ENCODE peak calls at places on chromosomes 13 and 19, in nine cellular contexts. One of them, this sample, is unnamed. For H3K27me3, the result is how much of the 10 kb centered on the place peaks cover.

GRCh38 chr13:28047784-28048388 is 52.5 kb downstream of the FLT3 start:
- DNase-seq in dorsolateral prefrontal cortex: no peak
- DNase-seq in stomach: no peak
- DNase-seq in endodermal cell: no peak
- DNase-seq in cardiac muscle cell: no peak
- DNase-seq in psoas muscle: no peak
- DNase-seq in adrenal gland: no peak
- DNase-seq in CD8-positive, alpha-beta T cell: no peak
- DNase-seq in lung: no peak
- DNase-seq in this sample: peak

GRCh38 chr19:3423183-3423829 is 56.9 kb downstream of the NFIC start:
- DNase-seq in cardiac muscle cell: no peak
- DNase-seq in psoas muscle: no peak
- DNase-seq in lung: no peak
- DNase-seq in adrenal gland: peak
- DNase-seq in dorsolateral prefrontal cortex: no peak
- DNase-seq in endodermal cell: no peak
- DNase-seq in stomach: no peak
- DNase-seq in CD8-positive, alpha-beta T cell: no peak
- DNase-seq in this sample: no peak

GRCh38 chr19:55172741-55173140 is 6.3 kb upstream of the DNAAF3 start:
- DNase-seq in psoas muscle: no peak
- DNase-seq in cardiac muscle cell: no peak
- DNase-seq in endodermal cell: peak
- DNase-seq in stomach: no peak
- DNase-seq in lung: no peak
- DNase-seq in dorsolateral prefrontal cortex: no peak
- DNase-seq in CD8-positive, alpha-beta T cell: no peak
- DNase-seq in adrenal gland: no peak
- DNase-seq in this sample: no peak

GRCh38 chr13:82636119-82636518 is 1246.2 kb downstream of the SLITRK1 start:
- DNase-seq in cardiac muscle cell: no peak
- DNase-seq in CD8-positive, alpha-beta T cell: no peak
- DNase-seq in adrenal gland: no peak
- DNase-seq in stomach: no peak
- DNase-seq in lung: no peak
- DNase-seq in endodermal cell: no peak
- DNase-seq in psoas muscle: no peak
- DNase-seq in dorsolateral prefrontal cortex: no peak
- DNase-seq in this sample: no peak

GRCh38 chr13:40452741-40453665 is 213.4 kb downstream of the FOXO1 start:
- DNase-seq in lung: no peak
- DNase-seq in stomach: no peak
- DNase-seq in cardiac muscle cell: no peak
- DNase-seq in dorsolateral prefrontal cortex: no peak
- DNase-seq in psoas muscle: no peak
- DNase-seq in endodermal cell: no peak
- DNase-seq in adrenal gland: no peak
- DNase-seq in CD8-positive, alpha-beta T cell: no peak
- DNase-seq in this sample: no peak

GRCh38 chr19:46603752-46604241 is 2.7 kb downstream of the CALM3 start:
- DNase-seq in cardiac muscle cell: no peak
- DNase-seq in dorsolateral prefrontal cortex: no peak
- DNase-seq in lung: no peak
- DNase-seq in psoas muscle: no peak
- DNase-seq in endodermal cell: peak
- DNase-seq in adrenal gland: peak
- DNase-seq in stomach: no peak
- DNase-seq in CD8-positive, alpha-beta T cell: no peak
- DNase-seq in this sample: no peak

GRCh38 chr13:113192902-113193301 is 15.6 kb downstream of the PCID2 start:
- DNase-seq in CD8-positive, alpha-beta T cell: no peak
- DNase-seq in adrenal gland: no peak
- DNase-seq in endodermal cell: no peak
- DNase-seq in psoas muscle: no peak
- DNase-seq in dorsolateral prefrontal cortex: no peak
- DNase-seq in stomach: no peak
- DNase-seq in cardiac muscle cell: no peak
- DNase-seq in lung: no peak
- DNase-seq in this sample: no peak

GRCh38 chr19:58558623-58559274 is 338 bp upstream of the UBE2M start:
- DNase-seq in adrenal gland: peak
- DNase-seq in psoas muscle: peak
- DNase-seq in endodermal cell: peak
- DNase-seq in stomach: peak
- DNase-seq in dorsolateral prefrontal cortex: peak
- DNase-seq in lung: peak
- DNase-seq in CD8-positive, alpha-beta T cell: peak
- DNase-seq in cardiac muscle cell: peak
- DNase-seq in this sample: peak

GRCh38 chr19:5345895-5346386 is 5.3 kb upstream of the PTPRS start:
- DNase-seq in endodermal cell: peak
- DNase-seq in psoas muscle: no peak
- DNase-seq in CD8-positive, alpha-beta T cell: no peak
- DNase-seq in adrenal gland: no peak
- DNase-seq in cardiac muscle cell: no peak
- DNase-seq in stomach: no peak
- DNase-seq in lung: no peak
- DNase-seq in dorsolateral prefrontal cortex: no peak
- DNase-seq in this sample: no peak

GRCh38 chr13:104936304-104936703 is 1599.2 kb downstream of the EFNB2 start:
- DNase-seq in lung: no peak
- DNase-seq in dorsolateral prefrontal cortex: no peak
- DNase-seq in adrenal gland: no peak
- DNase-seq in stomach: no peak
- DNase-seq in CD8-positive, alpha-beta T cell: no peak
- DNase-seq in endodermal cell: no peak
- DNase-seq in cardiac muscle cell: no peak
- DNase-seq in psoas muscle: no peak
- DNase-seq in this sample: no peak

GRCh38 chr13:43387880-43388279 is 364.5 kb downstream of the DNAJC15 start:
- DNase-seq in lung: no peak
- DNase-seq in CD8-positive, alpha-beta T cell: no peak
- DNase-seq in adrenal gland: no peak
- DNase-seq in psoas muscle: no peak
- DNase-seq in cardiac muscle cell: no peak
- DNase-seq in endodermal cell: no peak
- DNase-seq in stomach: no peak
- DNase-seq in dorsolateral prefrontal cortex: no peak
- DNase-seq in this sample: no peak

GRCh38 chr19:49056101-49056901 is 1.2 kb downstream of the CGB7 start:
- DNase-seq in CD8-positive, alpha-beta T cell: peak
- DNase-seq in stomach: peak
- DNase-seq in psoas muscle: peak
- DNase-seq in dorsolateral prefrontal cortex: no peak
- DNase-seq in adrenal gland: peak
- DNase-seq in lung: peak
- DNase-seq in endodermal cell: peak
- DNase-seq in cardiac muscle cell: peak
- DNase-seq in this sample: peak

GRCh38 chr13:109699628-109700071 is 86.7 kb downstream of the IRS2 start:
- DNase-seq in dorsolateral prefrontal cortex: no peak
- DNase-seq in stomach: no peak
- DNase-seq in CD8-positive, alpha-beta T cell: no peak
- DNase-seq in psoas muscle: no peak
- DNase-seq in adrenal gland: no peak
- DNase-seq in lung: no peak
- DNase-seq in cardiac muscle cell: no peak
- DNase-seq in endodermal cell: peak
- DNase-seq in this sample: no peak

GRCh38 chr19:6738726-6739389 is 622 bp upstream of the TRIP10 start:
- DNase-seq in cardiac muscle cell: peak
- DNase-seq in psoas muscle: peak
- DNase-seq in endodermal cell: peak
- DNase-seq in CD8-positive, alpha-beta T cell: peak
- DNase-seq in stomach: peak
- DNase-seq in lung: peak
- DNase-seq in adrenal gland: peak
- DNase-seq in dorsolateral prefrontal cortex: no peak
- DNase-seq in this sample: peak

GRCh38 chr19:16581971-16582343 is 9.7 kb upstream of the SLC35E1 start:
- DNase-seq in adrenal gland: peak
- DNase-seq in CD8-positive, alpha-beta T cell: no peak
- DNase-seq in endodermal cell: no peak
- DNase-seq in lung: no peak
- DNase-seq in dorsolateral prefrontal cortex: no peak
- DNase-seq in stomach: no peak
- DNase-seq in cardiac muscle cell: no peak
- DNase-seq in psoas muscle: peak
- DNase-seq in this sample: no peak

GRCh38 chr13:97629601-97630272 is 195.8 kb downstream of the RAP2A start:
- DNase-seq in dorsolateral prefrontal cortex: no peak
- DNase-seq in adrenal gland: peak
- DNase-seq in CD8-positive, alpha-beta T cell: no peak
- DNase-seq in cardiac muscle cell: no peak
- DNase-seq in psoas muscle: no peak
- DNase-seq in endodermal cell: no peak
- DNase-seq in lung: peak
- DNase-seq in stomach: no peak
- DNase-seq in this sample: no peak

GRCh38 chr13:97630725-97631124 is 196.8 kb downstream of the RAP2A start:
- DNase-seq in dorsolateral prefrontal cortex: no peak
- DNase-seq in stomach: no peak
- DNase-seq in CD8-positive, alpha-beta T cell: no peak
- DNase-seq in psoas muscle: no peak
- DNase-seq in lung: no peak
- DNase-seq in endodermal cell: no peak
- DNase-seq in adrenal gland: no peak
- DNase-seq in cardiac muscle cell: no peak
- DNase-seq in this sample: no peak

GRCh38 chr13:97627566-97627965 is 193.6 kb downstream of the RAP2A start:
- DNase-seq in CD8-positive, alpha-beta T cell: no peak
- DNase-seq in dorsolateral prefrontal cortex: no peak
- DNase-seq in stomach: no peak
- DNase-seq in endodermal cell: peak
- DNase-seq in adrenal gland: peak
- DNase-seq in cardiac muscle cell: peak
- DNase-seq in lung: no peak
- DNase-seq in psoas muscle: peak
- DNase-seq in this sample: no peak

DNA sequence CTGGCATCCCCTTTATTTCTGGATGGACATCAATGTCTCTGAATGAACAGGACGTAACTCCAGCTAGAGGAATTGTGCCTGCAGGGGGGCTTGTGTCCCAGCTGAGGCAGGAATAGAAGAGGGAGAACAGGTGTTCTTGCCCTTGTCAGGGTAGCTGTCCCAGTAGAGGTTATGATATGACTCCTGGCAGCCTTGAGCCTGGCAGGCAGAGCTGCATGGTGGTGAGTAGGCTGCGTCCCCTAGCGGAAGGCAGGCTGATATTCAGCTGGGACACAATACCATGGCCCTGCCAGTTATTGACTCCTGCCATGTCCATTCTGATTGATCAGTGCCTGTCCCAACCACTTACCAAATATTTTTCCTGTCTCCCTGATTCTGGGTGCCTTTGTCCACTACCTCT is 197.2 kb downstream of the RAP2A start:
- DNase-seq in stomach: no peak
- DNase-seq in dorsolateral prefrontal cortex: no peak
- DNase-seq in adrenal gland: no peak
- DNase-seq in psoas muscle: no peak
- DNase-seq in CD8-positive, alpha-beta T cell: no peak
- DNase-seq in lung: no peak
- DNase-seq in cardiac muscle cell: no peak
- DNase-seq in endodermal cell: peak
- DNase-seq in this sample: no peak
- TF ChIP-seq CTCF in stomach: no peak
- TF ChIP-seq CTCF in dorsolateral prefrontal cortex: no peak
- TF ChIP-seq CTCF in adrenal gland: no peak
- TF ChIP-seq CTCF in psoas muscle: no peak
- TF ChIP-seq CTCF in CD8-positive, alpha-beta T cell: no peak
- TF ChIP-seq CTCF in lung: no peak
- TF ChIP-seq CTCF in cardiac muscle cell: no peak
- TF ChIP-seq CTCF in endodermal cell: peak
- TF ChIP-seq CTCF in this sample: peak

GRCh38 chr19:10092648-10093294 is 6.7 kb downstream of the SHFL start:
- DNase-seq in endodermal cell: no peak
- DNase-seq in adrenal gland: no peak
- DNase-seq in lung: no peak
- DNase-seq in dorsolateral prefrontal cortex: no peak
- DNase-seq in psoas muscle: no peak
- DNase-seq in cardiac muscle cell: no peak
- DNase-seq in CD8-positive, alpha-beta T cell: no peak
- DNase-seq in stomach: no peak
- DNase-seq in this sample: no peak
- H3K4me3 ChIP-seq in endodermal cell: no peak
- H3K4me3 ChIP-seq in adrenal gland: no peak
- H3K4me3 ChIP-seq in lung: no peak
- H3K4me3 ChIP-seq in dorsolateral prefrontal cortex: no peak
- H3K4me3 ChIP-seq in psoas muscle: no peak
- H3K4me3 ChIP-seq in cardiac muscle cell: no peak
- H3K4me3 ChIP-seq in CD8-positive, alpha-beta T cell: no peak
- H3K4me3 ChIP-seq in stomach: no peak
- H3K4me3 ChIP-seq in this sample: no peak

DNA sequence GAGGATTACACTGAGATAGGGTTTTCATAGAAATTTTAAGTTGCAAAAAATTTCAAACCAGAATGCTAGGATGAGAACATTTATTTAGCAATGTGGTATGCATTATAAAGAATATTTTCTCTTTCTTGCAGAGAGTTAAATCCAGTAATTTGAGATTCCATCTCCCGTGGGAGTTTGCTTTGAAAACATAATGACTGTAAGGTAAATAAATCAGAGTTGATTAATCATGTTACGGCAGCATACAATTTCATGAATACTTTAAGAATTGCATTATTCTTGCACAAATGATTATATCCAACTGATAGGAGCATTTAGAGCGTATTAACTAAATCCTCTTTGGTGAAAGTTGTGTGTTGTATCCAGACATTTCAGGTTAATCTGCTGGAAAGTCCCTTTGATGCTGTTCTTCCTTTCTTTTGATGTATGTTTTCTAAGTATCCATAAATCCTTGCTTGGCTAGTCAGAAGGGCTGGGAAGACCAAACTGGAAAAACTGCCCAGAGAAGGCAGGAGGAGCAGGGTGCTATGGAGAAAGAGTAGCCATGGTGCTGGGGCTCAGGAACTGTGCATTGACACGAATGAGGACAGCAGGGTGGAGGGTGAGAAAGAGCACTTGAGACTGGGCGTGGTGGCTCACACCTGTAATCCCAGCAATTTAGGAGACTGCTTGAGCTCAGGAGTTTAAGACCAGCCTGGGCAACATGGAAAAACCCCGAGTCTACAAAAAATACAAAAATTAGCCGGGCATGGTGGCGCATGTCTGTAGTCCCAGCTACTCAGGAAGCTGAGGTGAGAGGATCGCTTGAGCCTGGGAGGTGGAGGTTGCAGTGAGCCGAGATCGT is 4.8 kb upstream of the GJA3 start:
- DNase-seq in stomach: no peak
- DNase-seq in dorsolateral prefrontal cortex: no peak
- DNase-seq in psoas muscle: no peak
- DNase-seq in cardiac muscle cell: no peak
- DNase-seq in endodermal cell: peak
- DNase-seq in lung: no peak
- DNase-seq in adrenal gland: no peak
- DNase-seq in CD8-positive, alpha-beta T cell: no peak
- DNase-seq in this sample: no peak
- H3K27me3 ChIP-seq in stomach: under half
- H3K27me3 ChIP-seq in dorsolateral prefrontal cortex: under half
- H3K27me3 ChIP-seq in psoas muscle: half or more
- H3K27me3 ChIP-seq in cardiac muscle cell: under half
- H3K27me3 ChIP-seq in endodermal cell: under half
- H3K27me3 ChIP-seq in lung: under half
- H3K27me3 ChIP-seq in adrenal gland: under half
- H3K27me3 ChIP-seq in CD8-positive, alpha-beta T cell: under half
- H3K27me3 ChIP-seq in this sample: under half

GRCh38 chr19:29487432-29487831 is 38.4 kb upstream of the VSTM2B start:
- DNase-seq in cardiac muscle cell: no peak
- DNase-seq in psoas muscle: no peak
- DNase-seq in endodermal cell: peak
- DNase-seq in lung: peak
- DNase-seq in dorsolateral prefrontal cortex: peak
- DNase-seq in stomach: no peak
- DNase-seq in adrenal gland: peak
- DNase-seq in CD8-positive, alpha-beta T cell: no peak
- DNase-seq in this sample: no peak
- TF ChIP-seq CTCF in cardiac muscle cell: no peak
- TF ChIP-seq CTCF in psoas muscle: no peak
- TF ChIP-seq CTCF in endodermal cell: no peak
- TF ChIP-seq CTCF in lung: no peak
- TF ChIP-seq CTCF in dorsolateral prefrontal cortex: no peak
- TF ChIP-seq CTCF in stomach: no peak
- TF ChIP-seq CTCF in adrenal gland: no peak
- TF ChIP-seq CTCF in CD8-positive, alpha-beta T cell: no peak
- TF ChIP-seq CTCF in this sample: no peak